ENCODE peak calls at places on chromosomes 11 and 22, in seven cellular contexts. T is effector CD4-positive, alpha-beta T cell; W is cardiac muscle cell; S is progenitor cell of endocrine pancreas; M is effector memory CD8-positive, alpha-beta T cell; P is fibroblast of pulmonary artery; O is stimulated activated CD8-positive, alpha-beta memory T cell treated with anti-CD3 and anti-CD28 coated beads, Interleukin-4, amount 100 ng/mL, for 1 hour. V is an unnamed sample.

GRCh38 chr11:10499452-10500262 is 41.3 kb downstream of the RNF141 start:
- DNase-seq in S (no peak), M (no peak), W (no peak), P (no peak), T (no peak), O (no peak), V (no peak)

GRCh38 chr11:35165416-35166368 is 26.7 kb downstream of the CD44 start:
- DNase-seq in P (peak; percentile 84), S (no peak), T (peak; percentile 85), W (peak; percentile 87), M (peak; percentile 89), O (peak; percentile 47), V (peak; percentile 86)

GRCh38 chr11:1832989-1833365 is 1.8 kb upstream of the SYT8 start:
- DNase-seq in S (no peak), O (no peak), M (no peak), T (no peak), P (no peak), W (no peak), V (no peak)

GRCh38 chr22:29079218-29079901 is 6.5 kb downstream of the KREMEN1 start:
- DNase-seq in O (no peak), M (peak; percentile 4), W (no peak), T (no peak), P (no peak), S (no peak), V (no peak)

GRCh38 chr11:26936109-26936508 is 57.8 kb upstream of the FIBIN start:
- DNase-seq in W (no peak), M (no peak), O (no peak), S (no peak), T (no peak), P (no peak), V (no peak)

GRCh38 chr11:1841511-1842148 is 2.8 kb downstream of the TNNI2 start:
- DNase-seq in M (no peak), O (no peak), T (no peak), P (no peak), W (no peak), S (no peak), V (no peak)

GRCh38 chr11:80285076-80285790 is 844.4 kb upstream of the TENM4 start:
- DNase-seq in T (no peak), W (peak; percentile 3), P (no peak), O (no peak), M (no peak), S (no peak), V (no peak)

GRCh38 chr11:111283945-111284481 is 14.3 kb upstream of the POU2AF3 start:
- DNase-seq in O (no peak), W (no peak), T (no peak), P (no peak), M (no peak), S (no peak), V (peak; percentile 35)

GRCh38 chr11:128965485-128965884 is 22.8 kb upstream of the TP53AIP1 start:
- DNase-seq in O (no peak), M (no peak), P (no peak), T (no peak), S (no peak), W (peak; percentile 11), V (peak; percentile 30)

GRCh38 chr11:38791346-38791961 is 2193.4 kb upstream of the RAG2 start:
- DNase-seq in S (peak; percentile 24), M (no peak), T (no peak), P (peak; percentile 89), O (no peak), W (peak; percentile 82), V (peak; percentile 68)

GRCh38 chr11:95625164-95626017 is 164.2 kb downstream of the FAM76B start:
- DNase-seq in T (no peak), O (no peak), W (no peak), S (no peak), M (no peak), P (no peak), V (no peak)

GRCh38 chr22:29311468-29312217 is 3.9 kb downstream of the RASL10A start:
- DNase-seq in O (no peak), W (peak; percentile 24), P (no peak), T (no peak), S (no peak), M (no peak), V (no peak)

GRCh38 chr11:126391286-126391954 is 35.9 kb downstream of the ST3GAL4 start:
- DNase-seq in T (no peak), M (no peak), W (no peak), S (no peak), P (no peak), O (no peak), V (no peak)

GRCh38 chr22:32123657-32124056 is 35.4 kb downstream of the C22orf42 start:
- DNase-seq in T (no peak), M (no peak), W (no peak), O (no peak), P (no peak), S (no peak), V (no peak)

GRCh38 chr11:130002352-130002845 is at the start of gene PRDM10:
- DNase-seq in M (peak; percentile 95), W (peak; percentile 96), P (peak; percentile 94), T (peak; percentile 87), O (peak; percentile 83), S (peak; percentile 85), V (peak; percentile 94)

GRCh38 chr11:36817336-36817965 is 219.4 kb upstream of the RAG2 start:
- DNase-seq in M (no peak), P (no peak), T (no peak), W (peak; percentile 6), O (no peak), S (no peak), V (peak; percentile 50)

GRCh38 chr11:63510360-63511130 is 4.7 kb downstream of the LGALS12 start:
- DNase-seq in W (peak; percentile 83), S (no peak), M (no peak), P (peak; percentile 53), O (no peak), T (no peak), V (no peak)

GRCh38 chr11:72072348-72072747 is 8.0 kb downstream of the NUMA1 start:
- DNase-seq in W (peak; percentile 78), M (no peak), O (no peak), P (peak; percentile 80), S (no peak), T (no peak), V (peak; percentile 86)

GRCh38 chr11:6655790-6656580 is at the start of gene DCHS1:
- DNase-seq in P (no peak), T (peak; percentile 18), W (peak; percentile 27), S (peak; percentile 28), O (no peak), M (no peak), V (peak; percentile 26)

GRCh38 chr11:27238811-27239210 is 124.2 kb downstream of the CCDC34 start:
- DNase-seq in S (no peak), M (no peak), P (no peak), W (no peak), O (no peak), T (no peak), V (no peak)

GRCh38 chr22:45632791-45633515 is 38.7 kb upstream of the ATXN10 start:
- DNase-seq in P (peak; percentile 55), T (no peak), M (no peak), S (no peak), O (no peak), W (peak; percentile 67), V (no peak)

V was measured in mesenchymal stem cell.